ENCODE peak calls at places on chromosomes 4 and X, in six cellular contexts. One of them, this sample, is unnamed. For H3K4me1, the result is how much of the 10 kb centered on the place peaks cover.

GRCh38 chr4:149279790-149280189 is 535.9 kb downstream of the IQCM start:
- ATAC-seq in HCT116: no peak
- ATAC-seq in upper lobe of left lung: peak
- ATAC-seq in HepG2: no peak
- ATAC-seq in GM12878: no peak
- ATAC-seq in K562: no peak
- ATAC-seq in this sample: no peak

GRCh38 chr4:38803833-38804653 is 548 bp downstream of the TLR1 start:
- ATAC-seq in HCT116: no peak
- ATAC-seq in upper lobe of left lung: peak
- ATAC-seq in HepG2: peak
- ATAC-seq in GM12878: peak
- ATAC-seq in K562: no peak
- ATAC-seq in this sample: peak

GRCh38 chrX:48616575-48616974 is 19.3 kb downstream of the WDR13 start:
- ATAC-seq in HCT116: no peak
- ATAC-seq in upper lobe of left lung: no peak
- ATAC-seq in HepG2: peak
- ATAC-seq in GM12878: no peak
- ATAC-seq in K562: peak
- ATAC-seq in this sample: no peak

GRCh38 chrX:11190745-11191510 is 79.8 kb downstream of the HCCS start:
- ATAC-seq in HCT116: no peak
- ATAC-seq in upper lobe of left lung: no peak
- ATAC-seq in HepG2: no peak
- ATAC-seq in GM12878: no peak
- ATAC-seq in K562: no peak
- ATAC-seq in this sample: no peak

GRCh38 chrX:19852014-19853005 is 35.1 kb downstream of the SH3KBP1 start:
- ATAC-seq in HCT116: peak
- ATAC-seq in upper lobe of left lung: no peak
- ATAC-seq in HepG2: peak
- ATAC-seq in GM12878: no peak
- ATAC-seq in K562: no peak
- ATAC-seq in this sample: peak

GRCh38 chr4:55636622-55636999 is 513 bp upstream of the NMU start:
- ATAC-seq in HCT116: no peak
- ATAC-seq in upper lobe of left lung: peak
- ATAC-seq in HepG2: no peak
- ATAC-seq in GM12878: no peak
- ATAC-seq in K562: peak
- ATAC-seq in this sample: no peak

GRCh38 chr4:16516796-16517413 is 290.6 kb upstream of the TAPT1 start:
- ATAC-seq in HCT116: no peak
- ATAC-seq in upper lobe of left lung: peak
- ATAC-seq in HepG2: no peak
- ATAC-seq in GM12878: no peak
- ATAC-seq in K562: no peak
- ATAC-seq in this sample: no peak

GRCh38 chr4:119172223-119172622 is 36.6 kb downstream of the MYOZ2 start:
- ATAC-seq in HCT116: no peak
- ATAC-seq in upper lobe of left lung: no peak
- ATAC-seq in HepG2: no peak
- ATAC-seq in GM12878: no peak
- ATAC-seq in K562: no peak
- ATAC-seq in this sample: no peak

GRCh38 chr4:109989044-109989443 is 76.4 kb downstream of the EGF start:
- ATAC-seq in HCT116: peak
- ATAC-seq in upper lobe of left lung: no peak
- ATAC-seq in HepG2: no peak
- ATAC-seq in GM12878: no peak
- ATAC-seq in K562: peak
- ATAC-seq in this sample: no peak

GRCh38 chr4:123671633-123672404 is 275.2 kb downstream of the SPRY1 start:
- ATAC-seq in HCT116: no peak
- ATAC-seq in upper lobe of left lung: no peak
- ATAC-seq in HepG2: no peak
- ATAC-seq in GM12878: peak
- ATAC-seq in K562: no peak
- ATAC-seq in this sample: no peak

GRCh38 chrX:140764401-140764919 is 54.9 kb downstream of the LINC00632 start:
- ATAC-seq in HCT116: no peak
- ATAC-seq in upper lobe of left lung: peak
- ATAC-seq in HepG2: peak
- ATAC-seq in GM12878: no peak
- ATAC-seq in K562: no peak
- ATAC-seq in this sample: peak

GRCh38 chr4:136841526-136841925 is 690.8 kb downstream of the PCDH18 start:
- ATAC-seq in HCT116: no peak
- ATAC-seq in upper lobe of left lung: no peak
- ATAC-seq in HepG2: no peak
- ATAC-seq in GM12878: peak
- ATAC-seq in K562: no peak
- ATAC-seq in this sample: no peak

GRCh38 chr4:121050251-121050650 is 22.1 kb downstream of the NDNF start:
- ATAC-seq in HCT116: no peak
- ATAC-seq in upper lobe of left lung: peak
- ATAC-seq in HepG2: no peak
- ATAC-seq in GM12878: no peak
- ATAC-seq in K562: no peak
- ATAC-seq in this sample: no peak

GRCh38 chrX:120419465-120419864 is 49.6 kb downstream of the LAMP2 start:
- ATAC-seq in HCT116: no peak
- ATAC-seq in upper lobe of left lung: no peak
- ATAC-seq in HepG2: no peak
- ATAC-seq in GM12878: peak
- ATAC-seq in K562: no peak
- ATAC-seq in this sample: no peak

GRCh38 chr4:56752985-56753384 is 68.5 kb downstream of the SPINK2 start:
- ATAC-seq in HCT116: no peak
- ATAC-seq in upper lobe of left lung: no peak
- ATAC-seq in HepG2: no peak
- ATAC-seq in GM12878: no peak
- ATAC-seq in K562: no peak
- ATAC-seq in this sample: no peak

GRCh38 chr4:152784490-152785195 is 4.9 kb downstream of the ARFIP1 start:
- ATAC-seq in HCT116: peak
- ATAC-seq in upper lobe of left lung: no peak
- ATAC-seq in HepG2: no peak
- ATAC-seq in GM12878: peak
- ATAC-seq in K562: no peak
- ATAC-seq in this sample: no peak

GRCh38 chr4:123832173-123833026 is 435.8 kb downstream of the SPRY1 start:
- ATAC-seq in HCT116: peak
- ATAC-seq in upper lobe of left lung: peak
- ATAC-seq in HepG2: no peak
- ATAC-seq in GM12878: no peak
- ATAC-seq in K562: no peak
- ATAC-seq in this sample: peak

GRCh38 chrX:40157228-40158035 is 59.7 kb upstream of the BCOR start:
- ATAC-seq in HCT116: no peak
- ATAC-seq in upper lobe of left lung: no peak
- ATAC-seq in HepG2: no peak
- ATAC-seq in GM12878: no peak
- ATAC-seq in K562: no peak
- ATAC-seq in this sample: no peak

GRCh38 chrX:40473460-40474204 is 107.1 kb upstream of the ATP6AP2 start:
- ATAC-seq in HCT116: no peak
- ATAC-seq in upper lobe of left lung: no peak
- ATAC-seq in HepG2: no peak
- ATAC-seq in GM12878: no peak
- ATAC-seq in K562: no peak
- ATAC-seq in this sample: no peak

GRCh38 chr4:8205749-8206611 is 6.9 kb downstream of the SH3TC1 start:
- ATAC-seq in HCT116: no peak
- ATAC-seq in upper lobe of left lung: no peak
- ATAC-seq in HepG2: no peak
- ATAC-seq in GM12878: peak
- ATAC-seq in K562: no peak
- ATAC-seq in this sample: no peak

GRCh38 chr4:107838138-107838618 is 13.4 kb downstream of the SGMS2 start:
- ATAC-seq in HCT116: no peak
- ATAC-seq in upper lobe of left lung: peak
- ATAC-seq in HepG2: no peak
- ATAC-seq in GM12878: no peak
- ATAC-seq in K562: no peak
- ATAC-seq in this sample: peak

GRCh38 chrX:40437348-40437747 is 143.4 kb upstream of the ATP6AP2 start:
- ATAC-seq in HCT116: no peak
- ATAC-seq in upper lobe of left lung: no peak
- ATAC-seq in HepG2: no peak
- ATAC-seq in GM12878: no peak
- ATAC-seq in K562: no peak
- ATAC-seq in this sample: no peak

GRCh38 chr4:12644261-12644660 is 839.9 kb downstream of the RAB28 start:
- ATAC-seq in HCT116: no peak
- ATAC-seq in upper lobe of left lung: no peak
- ATAC-seq in HepG2: no peak
- ATAC-seq in GM12878: no peak
- ATAC-seq in K562: no peak
- ATAC-seq in this sample: no peak

GRCh38 chrX:47651043-47651905 is 911 bp upstream of the ELK1 start:
- ATAC-seq in HCT116: peak
- ATAC-seq in upper lobe of left lung: peak
- ATAC-seq in HepG2: no peak
- ATAC-seq in GM12878: no peak
- ATAC-seq in K562: peak
- ATAC-seq in this sample: no peak

GRCh38 chr4:98794565-98795205 is 134.2 kb downstream of the EIF4E start:
- ATAC-seq in HCT116: no peak
- ATAC-seq in upper lobe of left lung: no peak
- ATAC-seq in HepG2: no peak
- ATAC-seq in GM12878: peak
- ATAC-seq in K562: peak
- ATAC-seq in this sample: no peak

GRCh38 chr4:184400375-184400870 is 73.9 kb downstream of the IRF2 start:
- ATAC-seq in HCT116: no peak
- ATAC-seq in upper lobe of left lung: peak
- ATAC-seq in HepG2: no peak
- ATAC-seq in GM12878: no peak
- ATAC-seq in K562: no peak
- ATAC-seq in this sample: peak

GRCh38 chr4:72987741-72988729 is 81.5 kb downstream of the COX18 start:
- ATAC-seq in HCT116: no peak
- ATAC-seq in upper lobe of left lung: no peak
- ATAC-seq in HepG2: no peak
- ATAC-seq in GM12878: no peak
- ATAC-seq in K562: no peak
- ATAC-seq in this sample: no peak

GRCh38 chr4:146192060-146192459 is 16.5 kb downstream of the LSM6 start:
- ATAC-seq in HCT116: peak
- ATAC-seq in upper lobe of left lung: peak
- ATAC-seq in HepG2: peak
- ATAC-seq in GM12878: peak
- ATAC-seq in K562: peak
- ATAC-seq in this sample: peak

GRCh38 chr4:87718221-87718620 is 68.1 kb downstream of the DMP1 start:
- ATAC-seq in HCT116: no peak
- ATAC-seq in upper lobe of left lung: peak
- ATAC-seq in HepG2: no peak
- ATAC-seq in GM12878: no peak
- ATAC-seq in K562: no peak
- ATAC-seq in this sample: peak

GRCh38 chr4:109959195-109959594 is 46.5 kb downstream of the EGF start:
- ATAC-seq in HCT116: no peak
- ATAC-seq in upper lobe of left lung: no peak
- ATAC-seq in HepG2: no peak
- ATAC-seq in GM12878: peak
- ATAC-seq in K562: peak
- ATAC-seq in this sample: no peak

GRCh38 chr4:71184195-71184781 is 154.5 kb upstream of the SLC4A4 start:
- ATAC-seq in HCT116: peak
- ATAC-seq in upper lobe of left lung: peak
- ATAC-seq in HepG2: no peak
- ATAC-seq in GM12878: peak
- ATAC-seq in K562: peak
- ATAC-seq in this sample: no peak
- TF ChIP-seq POLR2AphosphoS5 in HCT116: no peak
- TF ChIP-seq POLR2AphosphoS5 in upper lobe of left lung: no peak
- TF ChIP-seq POLR2AphosphoS5 in HepG2: no peak
- TF ChIP-seq POLR2AphosphoS5 in GM12878: no peak
- TF ChIP-seq POLR2AphosphoS5 in K562: no peak
- TF ChIP-seq POLR2AphosphoS5 in this sample: no peak

DNA sequence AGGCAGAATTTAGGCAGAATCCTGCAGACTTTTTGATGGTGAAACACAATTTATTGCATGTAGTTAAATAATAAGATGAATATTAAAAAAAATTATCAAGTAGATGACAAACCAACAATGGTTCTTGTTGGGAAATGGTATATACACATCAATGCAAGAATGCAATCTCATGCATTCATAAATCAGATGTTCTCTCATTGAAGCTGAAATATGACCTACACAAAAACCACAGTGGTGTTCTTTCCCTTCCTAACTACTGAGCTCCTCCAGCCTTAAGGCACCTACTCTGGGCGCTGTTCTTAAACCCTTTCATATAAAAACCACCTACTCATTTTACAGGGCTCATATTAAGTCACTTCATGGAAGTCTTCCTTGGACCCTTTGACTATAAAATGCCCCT is 64.1 kb downstream of the ANTXR2 start:
- ATAC-seq in HCT116: no peak
- ATAC-seq in upper lobe of left lung: no peak
- ATAC-seq in HepG2: no peak
- ATAC-seq in GM12878: no peak
- ATAC-seq in K562: no peak
- ATAC-seq in this sample: no peak
- H3K4me1 ChIP-seq in HCT116: under half
- H3K4me1 ChIP-seq in upper lobe of left lung: under half
- H3K4me1 ChIP-seq in HepG2: under half
- H3K4me1 ChIP-seq in GM12878: under half
- H3K4me1 ChIP-seq in K562: under half
- H3K4me1 ChIP-seq in this sample: half or more

GRCh38 chr4:14894392-14895292 is 107.6 kb upstream of the CPEB2 start:
- ATAC-seq in HCT116: no peak
- ATAC-seq in upper lobe of left lung: no peak
- ATAC-seq in HepG2: no peak
- ATAC-seq in GM12878: no peak
- ATAC-seq in K562: no peak
- ATAC-seq in this sample: no peak
- TF ChIP-seq POLR2A in HCT116: no peak
- TF ChIP-seq POLR2A in upper lobe of left lung: no peak
- TF ChIP-seq POLR2A in HepG2: no peak
- TF ChIP-seq POLR2A in GM12878: no peak
- TF ChIP-seq POLR2A in K562: no peak
- TF ChIP-seq POLR2A in this sample: no peak

GRCh38 chr4:71664366-71664765 is 119.5 kb downstream of the GC start:
- ATAC-seq in HCT116: no peak
- ATAC-seq in upper lobe of left lung: peak
- ATAC-seq in HepG2: no peak
- ATAC-seq in GM12878: no peak
- ATAC-seq in K562: no peak
- ATAC-seq in this sample: no peak
- TF ChIP-seq POLR2AphosphoS5 in HCT116: no peak
- TF ChIP-seq POLR2AphosphoS5 in upper lobe of left lung: no peak
- TF ChIP-seq POLR2AphosphoS5 in HepG2: no peak
- TF ChIP-seq POLR2AphosphoS5 in GM12878: no peak
- TF ChIP-seq POLR2AphosphoS5 in K562: no peak
- TF ChIP-seq POLR2AphosphoS5 in this sample: no peak

This sample was measured in gastroesophageal sphincter.